ENCODE peak calls at places on chromosomes 1 and 21, in ten cellular contexts. F is GM10248; G is NCI-H1092; J is thoracic aorta; L is PC-3; E is putamen; C is upper lobe of right lung; V is GM04504; P is C1 segment of cervical spinal cord; D is stimulated activated CD4-positive, alpha-beta T cell treated with anti-CD3 and anti-CD28 coated beads, Interleukin-1b, Interleukin-23, amount 100 ng/mL, for 24 hours. M is an unnamed sample.

GRCh38 chr1:177784394-177784793 is 185.5 kb downstream of the SEC16B start:
- DNase-seq in D (no peak), F (no peak), J (no peak), L (no peak), P (no peak), G (no peak), V (no peak), E (no peak), C (no peak), M (no peak)

GRCh38 chr1:158203693-158204457 is 23.2 kb downstream of the CD1D start:
- DNase-seq in D (no peak), E (peak), J (no peak), V (peak), G (no peak), F (peak), C (no peak), L (peak), P (no peak), M (peak)

GRCh38 chr1:27349784-27350672 is 8.2 kb downstream of the SYTL1 start:
- DNase-seq in J (no peak), E (no peak), C (peak), L (peak), G (peak), V (no peak), F (peak), P (no peak), D (no peak), M (peak)

GRCh38 chr1:150288822-150289221 is 4.8 kb upstream of the MRPS21 start:
- DNase-seq in E (peak), P (no peak), V (no peak), C (no peak), G (no peak), D (no peak), F (no peak), J (no peak), L (no peak), M (no peak)

GRCh38 chr1:89719502-89720306 is 86.8 kb downstream of the LRRC8C start:
- DNase-seq in L (no peak), D (no peak), V (no peak), J (no peak), C (no peak), G (no peak), E (no peak), F (peak), P (no peak), M (no peak)

GRCh38 chr1:73401666-73402065 is 796.3 kb downstream of the LRRIQ3 start:
- DNase-seq in J (no peak), D (no peak), L (peak), E (no peak), F (no peak), C (no peak), P (no peak), V (no peak), G (no peak), M (peak)

GRCh38 chr1:115331531-115332331 is 6.3 kb downstream of the NGF start:
- DNase-seq in L (no peak), D (no peak), J (no peak), P (no peak), G (no peak), C (no peak), V (no peak), F (no peak), E (no peak), M (no peak)

GRCh38 chr21:36288651-36289243 is 31.2 kb upstream of the MORC3 start:
- DNase-seq in J (no peak), F (no peak), P (no peak), D (no peak), C (no peak), L (no peak), E (no peak), G (no peak), V (no peak), M (no peak)

GRCh38 chr1:170471310-170471839 is 60.6 kb upstream of the GORAB start:
- DNase-seq in C (no peak), P (no peak), J (no peak), V (peak), F (no peak), L (no peak), E (no peak), D (no peak), G (no peak), M (no peak)

GRCh38 chr1:69967245-69967766 is 238.1 kb downstream of the LRRC40 start:
- DNase-seq in L (no peak), E (no peak), D (no peak), J (no peak), G (no peak), P (no peak), F (no peak), C (no peak), V (no peak), M (no peak)

GRCh38 chr1:27335506-27336422 is 6.1 kb upstream of the SYTL1 start:
- DNase-seq in V (no peak), P (no peak), L (no peak), F (no peak), E (no peak), C (no peak), G (no peak), D (no peak), J (no peak), M (no peak)

GRCh38 chr1:8343464-8344001 is 25.6 kb downstream of the SLC45A1 start:
- DNase-seq in E (no peak), V (peak), G (no peak), D (no peak), F (no peak), C (peak), L (peak), P (no peak), J (peak), M (peak)

GRCh38 chr1:110433803-110434202 is 17.1 kb upstream of the PROK1 start:
- DNase-seq in P (peak), D (no peak), E (no peak), F (no peak), G (no peak), C (peak), J (no peak), V (peak), L (peak), M (peak)

GRCh38 chr1:248140846-248141245 is 4.1 kb upstream of the OR2M5 start:
- DNase-seq in C (no peak), V (no peak), P (no peak), D (no peak), J (no peak), G (no peak), E (no peak), L (peak), F (no peak), M (no peak)

GRCh38 chr1:110525250-110525597 is 6.2 kb upstream of the KCNA10 start:
- DNase-seq in J (no peak), E (no peak), L (no peak), F (no peak), D (no peak), C (no peak), V (no peak), P (no peak), G (no peak), M (no peak)

GRCh38 chr1:221777434-221778072 is 35.7 kb upstream of the DUSP10 start:
- DNase-seq in V (no peak), J (no peak), E (no peak), P (no peak), F (peak), G (no peak), L (no peak), D (peak), C (no peak), M (no peak)

GRCh38 chr1:151668090-151668489 is 48.5 kb downstream of the CELF3 start:
- DNase-seq in L (no peak), E (no peak), F (no peak), D (no peak), V (no peak), J (no peak), G (no peak), C (no peak), P (no peak), M (no peak)

GRCh38 chr1:168396940-168397680 is 116.4 kb downstream of the TBX19 start:
- DNase-seq in V (no peak), L (peak), D (no peak), P (no peak), J (no peak), C (no peak), G (no peak), F (no peak), E (no peak), M (peak)

GRCh38 chr21:39016740-39017315 is 166.4 kb downstream of the PSMG1 start:
- DNase-seq in E (no peak), V (no peak), D (no peak), F (peak), G (no peak), J (no peak), L (no peak), C (no peak), P (peak), M (no peak)

GRCh38 chr1:164423136-164423535 is 135.8 kb upstream of the PBX1 start:
- DNase-seq in E (no peak), P (no peak), L (no peak), G (no peak), D (no peak), V (no peak), C (no peak), F (no peak), J (no peak), M (no peak)

GRCh38 chr1:21626921-21627339 is 42.2 kb downstream of the RAP1GAP start:
- DNase-seq in P (no peak), F (no peak), D (no peak), E (no peak), L (peak), J (no peak), V (no peak), C (no peak), G (no peak), M (no peak)

GRCh38 chr1:67721112-67721511 is 36.1 kb downstream of the GADD45A start:
- DNase-seq in G (no peak), V (no peak), L (no peak), C (no peak), J (no peak), D (no peak), E (no peak), F (no peak), P (no peak), M (no peak)

GRCh38 chr1:154342836-154343472 is 17.6 kb downstream of the ATP8B2 start:
- DNase-seq in L (no peak), C (peak), E (no peak), G (no peak), P (no peak), F (no peak), J (no peak), D (peak), V (no peak), M (no peak)

GRCh38 chr1:26994020-26994745 is 691 bp downstream of the TRNP1 start:
- DNase-seq in E (no peak), C (no peak), F (no peak), P (no peak), V (no peak), L (no peak), D (no peak), J (no peak), G (no peak), M (peak)

GRCh38 chr21:42768324-42769121 is 110.8 kb downstream of the WDR4 start:
- DNase-seq in F (no peak), E (no peak), D (no peak), P (no peak), J (no peak), G (no peak), L (no peak), C (no peak), V (no peak), M (no peak)

GRCh38 chr1:91404151-91405012 is at the start of gene HFM1:
- DNase-seq in V (peak), F (peak), C (peak), G (peak), L (no peak), D (peak), J (peak), E (peak), P (peak), M (peak)

GRCh38 chr1:108512239-108513071 is 47.4 kb upstream of the EEIG2 start:
- DNase-seq in D (no peak), G (peak), J (no peak), P (no peak), C (no peak), V (no peak), L (peak), F (no peak), E (peak), M (peak)

GRCh38 chr1:177928194-177928593 is 41.7 kb downstream of the SEC16B start:
- DNase-seq in E (no peak), L (peak), F (no peak), P (no peak), G (no peak), J (no peak), D (no peak), C (no peak), V (no peak), M (no peak)

M was measured in left kidney.